ENCODE peak calls at places on chromosomes 1 and 21, in six cellular contexts. U is aorta, N is hepatocyte, H is endothelial cell of umbilical vein, F is PC-9, Q is SJSA1. G is an unnamed sample.

GRCh38 chr21:38171723-38172344 is 85.0 kb upstream of the KCNJ15 start:
- DNase-seq in Q (peak; percentile 71), F (no peak), N (peak; percentile 35), U (no peak), H (peak; percentile 87), G (no peak)

GRCh38 chr1:17965515-17966100 is 142.0 kb upstream of the IGSF21 start:
- DNase-seq in Q (no peak), F (no peak), N (no peak), U (no peak), H (no peak), G (no peak)

GRCh38 chr21:41752231-41752681 is 14.6 kb downstream of the RIPK4 start:
- DNase-seq in U (peak; percentile 71), H (no peak), N (peak; percentile 48), F (no peak), Q (peak; percentile 66), G (no peak)

GRCh38 chr1:230661976-230662375 is 19.7 kb downstream of the COG2 start:
- DNase-seq in H (no peak), F (no peak), N (no peak), U (no peak), Q (no peak), G (no peak)

GRCh38 chr1:84192681-84193080 is 48.6 kb downstream of the PRKACB start:
- DNase-seq in U (no peak), F (no peak), N (no peak), H (no peak), Q (no peak), G (no peak)

GRCh38 chr1:113192242-113192641 is 119.2 kb downstream of the LRIG2 start:
- DNase-seq in F (no peak), Q (no peak), N (no peak), U (no peak), H (no peak), G (no peak)

GRCh38 chr21:42970946-42971653 is 3.3 kb upstream of the PKNOX1 start:
- DNase-seq in F (no peak), U (no peak), H (no peak), N (no peak), Q (no peak), G (no peak)

GRCh38 chr1:54125671-54126070 is 27.1 kb downstream of the CDCP2 start:
- DNase-seq in Q (no peak), U (no peak), H (peak; percentile 55), N (peak; percentile 60), F (peak; percentile 33), G (no peak)

GRCh38 chr1:109391161-109391556 is 6.6 kb downstream of the SORT1 start:
- DNase-seq in N (no peak), Q (no peak), H (peak; percentile 45), F (no peak), U (no peak), G (no peak)

GRCh38 chr1:69406244-69406643 is 161.5 kb upstream of the LRRC7 start:
- DNase-seq in H (no peak), U (no peak), F (no peak), N (no peak), Q (no peak), G (no peak)

GRCh38 chr1:109634771-109635750 is 15.4 kb downstream of the AMPD2 start:
- DNase-seq in N (no peak), F (no peak), U (no peak), Q (no peak), H (no peak), G (no peak)

GRCh38 chr21:43867332-43867703 is 2.3 kb downstream of the AGPAT3 start:
- DNase-seq in N (no peak), F (no peak), U (no peak), H (no peak), Q (no peak), G (no peak)

GRCh38 chr1:8962812-8963669 is 17.4 kb downstream of the CA6 start:
- DNase-seq in N (peak; percentile 74), Q (peak; percentile 62), F (peak; percentile 62), U (peak; percentile 70), H (peak; percentile 40), G (no peak)

GRCh38 chr1:203306089-203306969 is 1.0 kb downstream of the BTG2 start:
- DNase-seq in F (peak; percentile 76), Q (peak; percentile 91), N (peak; percentile 78), H (peak; percentile 83), U (peak; percentile 92), G (no peak)

GRCh38 chr1:226894826-226895225 is 24.4 kb downstream of the PSEN2 start:
- DNase-seq in Q (no peak), H (no peak), N (no peak), F (no peak), U (no peak), G (no peak)

GRCh38 chr1:68104155-68104554 is 53.7 kb upstream of the DIRAS3 start:
- DNase-seq in N (no peak), H (peak; percentile 71), U (no peak), Q (no peak), F (no peak), G (no peak)

GRCh38 chr1:178189814-178190213 is 95.9 kb downstream of the RASAL2 start:
- DNase-seq in H (peak; percentile 48), F (no peak), Q (peak; percentile 52), N (peak; percentile 50), U (no peak), G (no peak)

GRCh38 chr1:35120458-35121133 is 41.4 kb downstream of the ZMYM1 start:
- DNase-seq in Q (no peak), U (no peak), H (peak; percentile 18), F (peak; percentile 7), N (no peak), G (no peak)

GRCh38 chr1:35111106-35111505 is 31.9 kb downstream of the ZMYM1 start:
- DNase-seq in Q (peak; percentile 61), H (no peak), N (no peak), U (no peak), F (no peak), G (no peak)

GRCh38 chr1:35112668-35113067 is 33.5 kb downstream of the ZMYM1 start:
- DNase-seq in H (peak; percentile 9), F (no peak), U (no peak), Q (no peak), N (no peak), G (no peak)

DNA sequence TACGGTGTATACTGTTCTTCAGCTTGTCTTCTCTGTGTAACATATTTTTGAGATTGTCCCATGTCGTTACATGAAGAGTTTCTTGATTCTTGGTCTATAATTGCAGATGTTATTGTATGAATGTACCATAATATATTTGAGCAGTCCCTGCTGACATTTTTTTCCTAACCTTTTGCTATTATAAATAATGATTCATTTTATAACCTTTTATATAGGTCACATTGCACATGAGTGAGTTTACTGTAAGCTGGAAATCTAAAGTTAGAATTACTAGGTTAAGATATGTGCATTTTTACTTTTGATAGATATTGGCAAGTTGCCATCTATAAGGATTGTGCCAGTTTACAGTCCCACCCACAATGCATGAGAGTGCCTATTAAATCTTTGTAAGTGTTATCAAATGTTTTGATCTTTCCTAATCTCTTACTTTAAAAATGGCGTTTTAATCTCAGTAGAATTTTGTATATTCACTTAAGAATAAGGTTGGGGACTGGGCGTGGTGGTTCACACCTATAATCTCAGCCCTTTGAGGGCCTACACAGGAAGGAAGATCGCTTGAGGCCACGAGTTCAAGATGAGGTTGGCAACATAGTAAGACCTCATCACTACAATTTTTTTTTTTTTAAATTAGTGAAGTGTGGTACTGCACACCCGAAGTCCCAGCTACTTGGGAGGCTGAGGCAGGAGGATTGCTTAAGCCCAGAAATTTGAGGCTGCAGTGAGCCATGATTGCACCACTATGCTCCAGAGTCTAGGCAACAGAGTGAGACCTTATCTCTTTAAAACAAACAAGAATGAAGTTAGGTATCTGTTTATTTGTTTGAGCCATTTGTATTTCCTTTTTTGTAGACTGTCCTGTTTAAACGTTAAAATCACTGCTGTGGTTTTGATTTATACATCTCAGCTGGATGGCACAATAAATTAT is 36.5 kb downstream of the ZMYM1 start:
- DNase-seq in Q (no peak), F (no peak), U (no peak), H (peak; percentile 72), N (no peak), G (no peak)
- H3K27me3 ChIP-seq in Q (no peaks in the 10 kb centered on the region), F (no peaks in the 10 kb centered on the region), U (no peaks in the 10 kb centered on the region), H (no peaks in the 10 kb centered on the region), N (no peaks in the 10 kb centered on the region), G (no peaks in the 10 kb centered on the region)

GRCh38 chr1:1165485-1165884 is 8.2 kb upstream of the TTLL10 start:
- DNase-seq in U (no peak), H (no peak), Q (no peak), N (no peak), F (peak; percentile 43), G (no peak)
- H3K4me3 ChIP-seq in U (no peak overlapping the region), H (no peak overlapping the region), Q (no peak overlapping the region), N (peak overlapping the region; percentile 20), F (peak overlapping the region; percentile 99), G (no peak overlapping the region)

GRCh38 chr1:156414440-156415064 is 45.5 kb downstream of the RHBG start:
- DNase-seq in H (no peak), N (no peak), U (no peak), F (no peak), Q (no peak), G (no peak)
- H3K27me3 ChIP-seq in H (peaks cover 22% of the 10 kb centered on the region), N (peaks cover 77% of the 10 kb centered on the region), U (no peaks in the 10 kb centered on the region), F (no peaks in the 10 kb centered on the region), Q (peaks cover 56% of the 10 kb centered on the region), G (peaks cover 3% of the 10 kb centered on the region)

DNA sequence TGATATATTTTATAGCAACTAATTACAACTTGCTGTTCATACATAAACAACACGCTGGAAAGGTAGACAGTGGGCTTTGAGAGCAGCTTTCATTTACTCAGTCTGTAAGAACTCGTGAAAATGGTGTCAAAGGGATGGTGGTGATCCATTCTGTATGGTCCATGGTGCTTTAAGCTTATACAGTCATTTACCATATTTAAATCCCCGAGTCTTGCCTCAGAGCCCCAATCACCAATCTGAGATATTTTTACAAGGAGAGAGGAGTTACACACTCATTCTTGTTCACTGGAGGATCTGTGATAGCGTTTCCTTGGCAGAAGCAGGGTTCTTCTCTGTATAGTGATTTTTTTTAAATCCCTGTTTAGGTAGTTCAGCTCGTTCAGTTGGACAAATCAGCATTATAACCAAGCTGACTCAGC is 694.6 kb downstream of the USP25 start:
- DNase-seq in H (peak; percentile 77), Q (no peak), N (no peak), F (no peak), U (no peak), G (no peak)
- H3K4me3 ChIP-seq in H (peak overlapping the region; percentile 100), Q (peak overlapping the region; percentile 18), N (no peak overlapping the region), F (no peak overlapping the region), U (peak overlapping the region; percentile 26), G (no peak overlapping the region)

GRCh38 chr1:205743977-205744376 is 6.0 kb downstream of the NUCKS1 start:
- DNase-seq in Q (no peak), H (no peak), U (no peak), N (no peak), F (no peak), G (no peak)
- H3K27me3 ChIP-seq in Q (no peaks in the 10 kb centered on the region), H (no peaks in the 10 kb centered on the region), U (no peaks in the 10 kb centered on the region), N (no peaks in the 10 kb centered on the region), F (no peaks in the 10 kb centered on the region), G (no peaks in the 10 kb centered on the region)

GRCh38 chr1:63322944-63323865 is 838 bp downstream of the FOXD3 start:
- DNase-seq in U (no peak), F (no peak), Q (no peak), H (no peak), N (peak; percentile 56), G (peak; percentile 23)
- H3K4me3 ChIP-seq in U (no peak overlapping the region), F (no peak overlapping the region), Q (peak overlapping the region; percentile 41), H (peak overlapping the region; percentile 2), N (peak overlapping the region; percentile 28), G (peak overlapping the region; percentile 53)

DNA sequence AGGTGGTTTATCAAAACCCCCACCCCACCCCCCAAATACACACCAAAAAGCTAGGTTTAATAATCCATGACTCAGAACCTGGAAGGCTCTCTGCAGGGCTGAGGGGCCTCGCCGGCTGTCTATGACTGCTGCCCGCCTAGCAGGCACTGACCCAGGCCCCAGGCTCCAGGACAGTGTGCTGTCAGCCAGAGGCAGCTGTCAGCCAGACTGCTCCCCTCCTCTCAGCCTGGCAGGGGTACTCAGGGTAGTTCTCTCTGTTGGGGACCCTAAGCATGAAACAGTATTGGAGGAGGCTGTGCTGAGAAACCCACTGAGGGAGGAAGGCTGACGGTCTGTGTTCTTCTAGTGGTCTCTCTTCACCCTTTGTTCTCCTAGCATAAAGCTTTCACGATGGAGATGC is 90.3 kb downstream of the CCDC185 start:
- DNase-seq in F (no peak), Q (no peak), N (no peak), H (no peak), U (no peak), G (no peak)
- H3K27me3 ChIP-seq in F (peaks cover 57% of the 10 kb centered on the region), Q (no peaks in the 10 kb centered on the region), N (peaks cover 22% of the 10 kb centered on the region), H (no peaks in the 10 kb centered on the region), U (no peaks in the 10 kb centered on the region), G (no peaks in the 10 kb centered on the region)

G was measured in effector memory CD4-positive, alpha-beta T cell.